ENCODE peak calls at places on chromosomes 7 and 10, in seven cellular contexts. D is HL-60, B is stomach, V is GM12878, S is transverse colon, N is suprapubic skin, C is breast epithelium. G is an unnamed sample.

GRCh38 chr10:18721067-18721466 is 61.8 kb downstream of the ARL5B start:
- DNase-seq in D (no peak), B (no peak), V (no peak), S (no peak), N (no peak), C (no peak), G (no peak)

GRCh38 chr7:23334482-23335056 is 35.4 kb downstream of the MALSU1 start:
- DNase-seq in D (no peak), B (peak), V (no peak), S (no peak), N (no peak), C (peak), G (no peak)

GRCh38 chr10:128047991-128048826 is 78.0 kb downstream of the MKI67 start:
- DNase-seq in D (peak), B (no peak), V (no peak), S (peak), N (peak), C (no peak), G (peak)

GRCh38 chr7:1523838-1524237 is 6.7 kb upstream of the MAFK start:
- DNase-seq in D (no peak), B (no peak), V (no peak), S (peak), N (no peak), C (no peak), G (no peak)

GRCh38 chr10:75295901-75296441 is 60.2 kb upstream of the COMTD1 start:
- DNase-seq in D (no peak), B (no peak), V (no peak), S (no peak), N (peak), C (no peak), G (no peak)

GRCh38 chr10:121033371-121033770 is 182.2 kb downstream of the WDR11 start:
- DNase-seq in D (no peak), B (no peak), V (no peak), S (no peak), N (no peak), C (no peak), G (no peak)

GRCh38 chr10:15144788-15145187 is 23.7 kb downstream of the NMT2 start:
- DNase-seq in D (no peak), B (no peak), V (no peak), S (no peak), N (no peak), C (no peak), G (no peak)

GRCh38 chr7:105677803-105678583 is 96.7 kb upstream of the EFCAB10 start:
- DNase-seq in D (peak), B (peak), V (peak), S (peak), N (no peak), C (peak), G (peak)

GRCh38 chr7:110835209-110835608 is 255.7 kb upstream of the LRRN3 start:
- DNase-seq in D (no peak), B (no peak), V (no peak), S (peak), N (no peak), C (no peak), G (no peak)

GRCh38 chr10:86085136-86085535 is 281.5 kb downstream of the GRID1 start:
- DNase-seq in D (no peak), B (peak), V (no peak), S (no peak), N (peak), C (no peak), G (peak)

GRCh38 chr7:129146237-129146979 is 1.9 kb downstream of the TSPAN33 start:
- DNase-seq in D (no peak), B (no peak), V (peak), S (no peak), N (no peak), C (no peak), G (no peak)

GRCh38 chr10:71211053-71211452 is 1.3 kb upstream of the UNC5B start:
- DNase-seq in D (no peak), B (peak), V (no peak), S (no peak), N (no peak), C (no peak), G (peak)

GRCh38 chr10:71210031-71210871 is 2.1 kb upstream of the UNC5B start:
- DNase-seq in D (no peak), B (peak), V (no peak), S (no peak), N (no peak), C (no peak), G (peak)

GRCh38 chr10:71211759-71212248 is 566 bp upstream of the UNC5B start:
- DNase-seq in D (no peak), B (no peak), V (no peak), S (no peak), N (no peak), C (no peak), G (no peak)

GRCh38 chr10:71207578-71207977 is 4.8 kb upstream of the UNC5B start:
- DNase-seq in D (no peak), B (no peak), V (no peak), S (no peak), N (no peak), C (no peak), G (no peak)

DNA sequence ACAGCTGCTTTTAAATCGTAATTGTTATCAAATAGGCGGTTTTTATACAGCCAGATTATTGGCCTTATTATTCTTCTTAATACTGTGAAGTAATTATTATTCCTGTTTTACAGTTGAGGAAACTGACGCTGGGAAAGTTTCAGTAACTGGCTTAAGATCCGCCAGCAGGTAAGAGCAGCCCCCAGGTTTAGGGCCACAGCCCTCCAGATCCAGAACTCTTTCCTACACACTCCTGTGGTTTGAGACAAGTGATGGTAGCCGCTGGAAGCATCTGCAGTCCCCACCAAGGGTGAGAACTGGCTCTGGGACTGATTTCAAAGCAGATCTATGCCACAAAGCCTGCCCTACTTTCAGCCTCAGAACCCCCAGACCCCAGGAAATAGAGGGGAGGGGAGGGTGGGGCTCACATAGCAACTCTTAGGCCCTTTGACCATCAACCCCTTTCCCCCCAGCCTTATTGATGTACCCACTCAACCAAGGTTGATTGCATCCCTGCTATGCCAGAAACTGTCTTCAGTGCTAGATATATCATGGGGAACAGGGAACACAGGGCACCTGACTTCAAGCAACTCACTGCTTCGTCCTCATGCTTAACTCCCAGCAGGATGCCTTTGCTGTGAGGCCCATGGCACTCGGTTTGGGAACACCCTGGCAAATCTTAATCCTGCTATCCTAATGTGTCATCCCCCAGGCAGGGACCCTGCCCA is 2.9 kb upstream of the UNC5B start:
- DNase-seq in D (no peak), B (peak), V (no peak), S (no peak), N (no peak), C (no peak), G (peak)
- TF ChIP-seq CTCF in D (no peak), B (no peak), V (no peak), S (no peak), N (no peak), C (peak), G (no peak)

GRCh38 chr10:14009315-14010082 is 321.2 kb downstream of the FRMD4A start:
- DNase-seq in D (no peak), B (no peak), V (peak), S (no peak), N (no peak), C (no peak), G (no peak)
- TF ChIP-seq POLR2AphosphoS5 in D (no peak), B (no peak), V (peak), S (no peak), N (no peak), C (no peak), G (peak)

GRCh38 chr7:17557305-17557704 is 258.9 kb downstream of the AHR start:
- DNase-seq in D (no peak), B (no peak), V (no peak), S (no peak), N (no peak), C (no peak), G (no peak)
- H3K4me3 ChIP-seq in D (no peak), B (no peak), V (no peak), S (no peak), N (no peak), C (no peak), G (no peak)

GRCh38 chr7:84492128-84492527 is 297.5 kb upstream of the SEMA3A start:
- DNase-seq in D (no peak), B (no peak), V (no peak), S (no peak), N (no peak), C (no peak), G (no peak)

GRCh38 chr7:84492565-84493034 is 298.0 kb upstream of the SEMA3A start:
- DNase-seq in D (no peak), B (no peak), V (no peak), S (no peak), N (peak), C (no peak), G (no peak)

GRCh38 chr7:84490661-84491060 is 296.1 kb upstream of the SEMA3A start:
- DNase-seq in D (no peak), B (no peak), V (no peak), S (no peak), N (no peak), C (no peak), G (no peak)
- TF ChIP-seq CTCF in D (no peak), B (no peak), V (no peak), S (no peak), N (no peak), C (no peak), G (no peak)

GRCh38 chr10:52121688-52122087 is 192.4 kb upstream of the DKK1 start:
- DNase-seq in D (no peak), B (no peak), V (no peak), S (no peak), N (no peak), C (no peak), G (no peak)
- TF ChIP-seq POLR2AphosphoS5 in D (no peak), B (no peak), V (no peak), S (no peak), N (no peak), C (no peak), G (no peak)

GRCh38 chr7:155750255-155751125 is 61.8 kb downstream of the SHH start:
- DNase-seq in D (no peak), B (no peak), V (no peak), S (no peak), N (no peak), C (no peak), G (no peak)
- H3K4me3 ChIP-seq in D (no peak), B (no peak), V (no peak), S (no peak), N (no peak), C (no peak), G (no peak)

GRCh38 chr7:134648456-134648855 is 1.8 kb downstream of the BPGM start:
- DNase-seq in D (no peak), B (no peak), V (no peak), S (no peak), N (no peak), C (no peak), G (no peak)

GRCh38 chr7:134645478-134645877 is 1.2 kb upstream of the BPGM start:
- DNase-seq in D (no peak), B (no peak), V (no peak), S (no peak), N (no peak), C (no peak), G (no peak)

GRCh38 chr7:134649231-134649775 is 2.6 kb downstream of the BPGM start:
- DNase-seq in D (no peak), B (no peak), V (no peak), S (no peak), N (no peak), C (no peak), G (no peak)

GRCh38 chr7:134645935-134646334 is 718 bp upstream of the BPGM start:
- DNase-seq in D (no peak), B (no peak), V (no peak), S (no peak), N (no peak), C (no peak), G (no peak)

DNA sequence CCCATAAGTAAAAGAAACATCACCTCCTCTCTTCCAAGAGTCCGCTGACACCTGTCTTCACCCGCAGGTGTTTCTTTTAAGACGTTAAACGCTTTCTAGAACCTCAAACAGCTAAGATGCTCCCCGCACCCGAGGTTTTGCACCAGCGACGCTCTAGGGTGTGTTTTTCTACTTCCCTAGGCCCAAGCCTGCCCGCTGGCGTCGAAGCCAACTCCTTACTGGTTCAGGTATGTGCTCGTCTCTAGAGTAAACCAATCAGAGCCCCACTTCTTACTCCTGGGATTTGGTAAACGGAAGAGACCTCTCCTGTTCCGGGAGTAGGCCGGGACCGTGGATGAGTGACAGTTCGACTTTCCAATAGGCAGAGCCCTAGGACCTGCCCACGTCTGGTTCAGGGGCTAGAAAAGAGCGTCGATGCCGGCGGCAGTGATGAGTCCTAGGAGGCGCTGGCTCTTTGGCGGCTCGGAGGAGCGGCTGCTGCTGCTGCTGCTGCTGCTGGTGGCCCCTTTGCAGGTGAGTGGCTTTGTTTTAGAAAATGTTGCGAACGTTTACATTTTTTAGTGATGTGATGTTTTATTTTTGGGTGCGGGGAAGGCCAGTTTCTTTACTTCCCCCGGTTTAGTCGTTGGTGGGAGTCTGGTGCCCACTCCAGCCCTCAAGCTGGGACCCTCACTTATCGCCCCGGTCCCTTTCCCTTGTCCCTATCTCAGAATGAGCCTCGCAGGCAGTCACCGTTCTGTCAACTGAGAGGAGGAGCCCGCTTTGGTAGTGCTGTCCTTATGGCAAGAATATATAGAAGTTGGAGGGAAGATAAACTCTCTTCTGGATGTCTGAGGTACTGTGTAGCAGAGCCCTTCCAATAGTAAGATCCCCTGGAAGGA is at the start of gene BPGM:
- DNase-seq in D (peak), B (peak), V (peak), S (peak), N (peak), C (peak), G (peak)
- TF ChIP-seq CTCF in D (peak), B (no peak), V (peak), S (no peak), N (no peak), C (no peak), G (no peak)

DNA sequence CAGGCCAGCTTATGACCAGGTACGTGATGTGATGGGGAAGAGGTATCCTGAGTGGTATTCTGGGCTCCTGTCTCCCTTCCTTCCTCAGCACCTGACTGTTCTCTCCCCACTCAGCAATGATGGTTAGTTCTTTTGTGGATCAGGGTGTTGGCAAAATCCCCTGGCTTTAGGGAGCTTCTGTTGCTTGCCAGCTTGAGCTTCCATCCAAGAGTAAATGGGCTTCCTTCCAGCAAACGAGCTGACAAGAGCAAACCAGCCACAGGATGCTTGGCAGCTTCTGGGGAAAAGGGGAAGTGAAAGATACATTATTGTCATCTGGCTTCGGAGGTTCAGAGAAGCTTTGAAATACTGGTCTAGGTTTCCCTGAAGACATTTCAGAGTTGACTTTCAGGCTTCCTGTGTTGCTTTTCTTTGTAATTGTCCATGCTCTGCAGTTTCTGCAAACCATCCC is 5.2 kb downstream of the DUSP5 start:
- DNase-seq in D (peak), B (no peak), V (peak), S (peak), N (peak), C (peak), G (no peak)
- TF ChIP-seq POLR2AphosphoS5 in D (no peak), B (no peak), V (peak), S (peak), N (no peak), C (peak), G (no peak)

GRCh38 chr10:73169320-73169719 is 1.4 kb downstream of the FAM149B1 start:
- DNase-seq in D (no peak), B (no peak), V (no peak), S (no peak), N (no peak), C (no peak), G (no peak)
- H3K4me3 ChIP-seq in D (no peak), B (no peak), V (no peak), S (peak), N (no peak), C (no peak), G (no peak)